ENCODE peak calls at places on chromosomes 12 and 14, in six cellular contexts. W is midbrain; L is effector CD8-positive, alpha-beta T cell; R is ELR; V is pons; T is NCI-H1092 treated with DMSO at 0.1 percent for 48 hours. M is an unnamed sample.

GRCh38 chr14:30977752-30978151 is 47.7 kb upstream of the AP4S1 start:
- DNase-seq in W (no peak), L (no peak), R (no peak), V (no peak), T (no peak), M (no peak)

GRCh38 chr12:121801601-121802484 is 2.0 kb upstream of the SETD1B start:
- DNase-seq in W (peak), L (peak), R (no peak), V (peak), T (peak), M (peak)

GRCh38 chr12:120614873-120615272 is 25.6 kb upstream of the CABP1 start:
- DNase-seq in W (no peak), L (no peak), R (no peak), V (no peak), T (no peak), M (no peak)

GRCh38 chr12:10190558-10191388 is 11.9 kb downstream of the TMEM52B start:
- DNase-seq in W (peak), L (peak), R (peak), V (peak), T (peak), M (peak)

GRCh38 chr14:102994689-102995088 is 62.7 kb downstream of the CDC42BPB start:
- DNase-seq in W (no peak), L (no peak), R (no peak), V (no peak), T (no peak), M (no peak)

GRCh38 chr14:105059035-105059916 is 6.0 kb downstream of the GPR132 start:
- DNase-seq in W (no peak), L (peak), R (no peak), V (no peak), T (no peak), M (no peak)

GRCh38 chr12:124774462-124775167 is 89.0 kb downstream of the SCARB1 start:
- DNase-seq in W (peak), L (no peak), R (peak), V (peak), T (no peak), M (no peak)

GRCh38 chr12:15751741-15752140 is 37.4 kb downstream of the EPS8 start:
- DNase-seq in W (no peak), L (no peak), R (no peak), V (no peak), T (no peak), M (no peak)

M was measured in foreskin melanocyte.